ENCODE peak calls at places on chromosomes 11 and 22, in four cellular contexts. F is prostate gland, E is hepatocyte, G is H9. P is an unnamed sample.

GRCh38 chr11:128695539-128696221 is 1.8 kb downstream of the FLI1 start:
- DNase-seq in F (no peak), E (no peak), G (no peak), P (no peak)

GRCh38 chr22:50178471-50178864 is 7.2 kb upstream of the TRABD start:
- DNase-seq in F (no peak), E (no peak), G (no peak), P (no peak)

GRCh38 chr11:94401773-94402265 is 600 bp upstream of the GPR83 start:
- DNase-seq in F (no peak), E (no peak), G (no peak), P (no peak)

GRCh38 chr22:37245740-37246139 is 1.7 kb upstream of the RAC2 start:
- DNase-seq in F (no peak), E (no peak), G (no peak), P (no peak)

GRCh38 chr11:58659404-58659803 is 36.9 kb downstream of the CNTF start:
- DNase-seq in F (no peak), E (peak), G (no peak), P (no peak)

GRCh38 chr11:59283825-59284772 is 71.4 kb upstream of the MPEG1 start:
- DNase-seq in F (peak), E (peak), G (peak), P (no peak)

GRCh38 chr11:62432695-62433094 is 13.9 kb downstream of the SCGB1A1 start:
- DNase-seq in F (no peak), E (no peak), G (no peak), P (no peak)

GRCh38 chr11:57568330-57568766 is 876 bp upstream of the UBE2L6 start:
- DNase-seq in F (no peak), E (peak), G (peak), P (no peak)

GRCh38 chr11:125429174-125429707 is 66.8 kb downstream of the FEZ1 start:
- DNase-seq in F (peak), E (peak), G (peak), P (no peak)

GRCh38 chr11:86710936-86711335 is 38.5 kb upstream of the ME3 start:
- DNase-seq in F (no peak), E (no peak), G (no peak), P (no peak)

GRCh38 chr11:66593650-66594049 is 665 bp downstream of the CCS start:
- DNase-seq in F (no peak), E (no peak), G (no peak), P (no peak)

GRCh38 chr11:66593303-66593635 is 284 bp downstream of the CCS start:
- DNase-seq in F (no peak), E (no peak), G (no peak), P (no peak)

GRCh38 chr11:66591175-66591574 is 1.7 kb downstream of the CCDC87 start:
- DNase-seq in F (no peak), E (no peak), G (no peak), P (no peak)

GRCh38 chr11:66589996-66590675 is 2.7 kb downstream of the CCDC87 start:
- DNase-seq in F (no peak), E (no peak), G (no peak), P (no peak)

DNA sequence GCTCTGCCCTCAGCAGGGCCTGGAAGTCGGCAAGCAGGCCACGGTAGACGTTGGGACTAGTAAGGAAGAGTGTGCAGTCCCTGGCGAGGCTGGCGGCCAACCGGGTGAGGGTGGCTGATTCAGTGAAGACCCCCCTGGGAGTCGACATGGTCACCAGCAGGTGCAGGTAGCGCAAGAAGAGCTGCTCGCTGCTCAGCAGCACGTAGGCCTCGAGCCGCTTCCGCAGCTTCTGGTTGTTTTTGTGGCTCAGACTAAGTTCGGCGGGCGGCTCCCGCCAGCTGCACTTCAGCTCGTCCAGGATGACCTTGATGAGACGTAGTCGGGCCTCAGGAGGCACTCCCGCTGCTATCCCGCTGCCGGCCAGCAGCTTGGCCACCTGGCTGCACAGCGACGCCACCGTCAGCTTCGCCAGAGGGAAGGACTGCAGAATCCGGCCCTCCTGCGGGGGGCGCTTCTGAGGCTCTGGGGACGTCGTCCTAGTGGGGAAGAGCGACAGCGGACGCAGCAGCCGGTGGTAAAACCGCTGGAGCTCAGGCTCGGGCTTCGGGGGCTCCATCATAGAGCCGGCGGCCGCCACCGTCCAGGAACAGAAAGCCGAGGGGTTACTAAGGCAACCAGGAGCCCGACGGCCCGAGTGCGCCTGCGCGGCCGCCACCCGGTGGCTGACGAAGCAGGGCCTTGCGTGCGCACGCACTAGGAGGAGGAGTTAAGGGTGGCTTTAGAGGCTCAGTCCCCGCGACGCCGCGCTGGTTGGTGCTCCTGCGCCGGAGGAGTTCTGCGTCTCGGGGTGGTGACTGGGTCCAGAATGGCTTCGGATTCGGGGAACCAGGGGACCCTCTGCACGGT is at the start of the genes CCDC87 and CCS:
- DNase-seq in F (peak), E (peak), G (peak), P (no peak)
- TF ChIP-seq CTCF in F (peak), E (peak), G (peak), P (peak)

DNA sequence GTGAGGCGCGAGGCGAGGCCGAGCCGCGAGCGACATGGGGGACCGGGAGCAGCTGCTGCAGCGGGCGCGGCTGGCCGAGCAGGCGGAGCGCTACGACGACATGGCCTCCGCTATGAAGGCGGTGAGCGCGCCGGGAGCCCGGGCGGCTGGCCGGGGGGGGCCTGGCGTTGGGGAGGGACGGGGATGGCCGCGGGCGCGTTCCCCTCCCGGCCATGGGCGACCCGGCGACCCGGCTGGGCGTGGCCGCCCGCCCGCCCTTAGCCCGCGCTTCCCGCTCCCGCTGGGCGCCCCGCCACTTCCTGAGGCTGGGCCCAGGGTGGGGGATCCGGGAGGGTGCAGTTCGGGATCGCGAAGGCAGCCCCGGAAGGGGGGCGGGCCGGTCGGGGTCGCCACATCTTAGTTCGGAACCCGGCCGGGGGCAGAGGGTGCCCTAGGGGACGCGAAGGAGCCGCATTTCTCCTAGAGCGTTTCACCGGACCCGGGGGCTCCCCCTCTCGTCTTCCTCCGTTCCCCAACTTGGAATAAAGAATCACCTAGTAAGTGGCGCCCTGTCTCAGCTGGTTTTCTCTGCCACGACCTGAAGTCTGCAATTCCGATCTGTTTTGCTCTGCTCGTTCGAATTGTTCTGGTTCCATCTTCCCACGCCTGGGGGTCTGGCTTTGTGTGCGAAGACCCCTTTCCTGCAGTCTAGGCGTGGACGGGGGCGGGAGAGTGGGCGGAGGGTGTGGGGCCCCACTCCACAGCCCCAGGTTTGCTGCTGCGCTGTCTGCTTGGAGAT is 554 bp downstream of the YWHAH start:
- DNase-seq in F (peak), E (peak), G (no peak), P (no peak)
- TF ChIP-seq CTCF in F (no peak), E (peak), G (peak), P (no peak)

GRCh38 chr11:79694368-79694767 is 253.5 kb upstream of the TENM4 start:
- DNase-seq in F (no peak), E (no peak), G (no peak), P (no peak)

GRCh38 chr11:79702303-79702702 is 261.5 kb upstream of the TENM4 start:
- DNase-seq in F (no peak), E (no peak), G (no peak), P (no peak)

DNA sequence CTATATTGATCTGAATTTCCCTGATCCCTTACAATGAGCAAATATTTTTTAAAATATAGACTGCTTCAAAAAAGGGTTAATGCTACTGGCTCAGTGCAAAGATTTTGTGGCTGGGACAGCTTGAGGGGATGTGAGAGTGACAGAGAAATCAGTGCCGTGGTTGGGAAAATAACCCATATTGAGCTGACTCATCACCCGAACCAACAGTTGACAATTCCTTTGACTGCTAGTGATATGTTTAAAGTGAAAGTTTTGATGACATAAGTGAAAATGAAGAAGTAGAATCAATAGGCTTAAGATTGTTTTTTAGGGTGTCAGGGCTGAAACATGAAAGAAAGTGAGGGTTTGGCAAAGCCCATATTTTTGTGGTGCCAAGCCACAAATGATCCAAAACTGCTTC is 257.1 kb upstream of the TENM4 start:
- DNase-seq in F (no peak), E (no peak), G (no peak), P (no peak)
- TF ChIP-seq CTCF in F (no peak), E (no peak), G (no peak), P (no peak)

DNA sequence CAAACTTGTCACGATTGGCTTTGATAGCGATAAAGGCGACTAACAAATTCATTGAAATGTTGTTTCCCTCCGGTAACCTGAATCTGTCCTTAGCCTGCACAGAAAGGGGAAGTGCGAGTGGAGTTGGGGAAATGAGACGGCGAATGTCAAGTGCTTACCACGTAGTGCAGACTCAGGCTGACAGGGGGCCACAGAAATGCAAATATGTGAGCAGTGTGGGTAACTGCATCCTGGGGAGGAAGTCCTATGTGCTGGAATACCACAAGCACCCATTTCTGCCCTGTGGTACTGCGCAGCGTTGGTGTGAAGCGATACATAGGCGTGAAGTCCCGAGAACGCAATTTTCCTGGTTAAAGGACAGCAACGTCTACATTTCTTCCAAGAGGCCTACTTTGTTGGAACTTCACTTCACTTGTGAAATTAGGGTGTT is 869 bp upstream of the EIF4ENIF1 start:
- DNase-seq in F (peak), E (peak), G (peak), P (no peak)
- TF ChIP-seq CTCF in F (no peak), E (peak), G (no peak), P (peak)

DNA sequence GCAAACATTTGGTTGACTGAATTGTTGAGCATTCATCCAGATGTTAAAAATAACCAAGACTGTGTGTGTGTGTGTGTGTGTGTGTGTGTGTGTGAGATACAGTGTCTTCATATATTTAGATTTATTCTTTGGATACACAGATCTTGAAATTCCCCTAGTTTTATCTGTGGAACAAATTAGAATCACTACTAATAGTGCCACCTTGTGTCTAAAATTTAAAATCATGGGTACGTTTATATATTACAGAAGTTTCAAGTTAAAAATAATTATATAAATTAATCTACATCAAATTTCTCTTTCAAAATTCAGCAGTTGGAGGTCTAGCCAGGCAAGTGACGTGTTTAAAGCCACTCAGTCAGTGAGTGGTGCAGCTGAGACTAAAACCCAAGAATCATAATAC is 1566.2 kb upstream of the TENM4 start:
- DNase-seq in F (no peak), E (peak), G (no peak), P (no peak)
- TF ChIP-seq CTCF in F (no peak), E (peak), G (no peak), P (no peak)

DNA sequence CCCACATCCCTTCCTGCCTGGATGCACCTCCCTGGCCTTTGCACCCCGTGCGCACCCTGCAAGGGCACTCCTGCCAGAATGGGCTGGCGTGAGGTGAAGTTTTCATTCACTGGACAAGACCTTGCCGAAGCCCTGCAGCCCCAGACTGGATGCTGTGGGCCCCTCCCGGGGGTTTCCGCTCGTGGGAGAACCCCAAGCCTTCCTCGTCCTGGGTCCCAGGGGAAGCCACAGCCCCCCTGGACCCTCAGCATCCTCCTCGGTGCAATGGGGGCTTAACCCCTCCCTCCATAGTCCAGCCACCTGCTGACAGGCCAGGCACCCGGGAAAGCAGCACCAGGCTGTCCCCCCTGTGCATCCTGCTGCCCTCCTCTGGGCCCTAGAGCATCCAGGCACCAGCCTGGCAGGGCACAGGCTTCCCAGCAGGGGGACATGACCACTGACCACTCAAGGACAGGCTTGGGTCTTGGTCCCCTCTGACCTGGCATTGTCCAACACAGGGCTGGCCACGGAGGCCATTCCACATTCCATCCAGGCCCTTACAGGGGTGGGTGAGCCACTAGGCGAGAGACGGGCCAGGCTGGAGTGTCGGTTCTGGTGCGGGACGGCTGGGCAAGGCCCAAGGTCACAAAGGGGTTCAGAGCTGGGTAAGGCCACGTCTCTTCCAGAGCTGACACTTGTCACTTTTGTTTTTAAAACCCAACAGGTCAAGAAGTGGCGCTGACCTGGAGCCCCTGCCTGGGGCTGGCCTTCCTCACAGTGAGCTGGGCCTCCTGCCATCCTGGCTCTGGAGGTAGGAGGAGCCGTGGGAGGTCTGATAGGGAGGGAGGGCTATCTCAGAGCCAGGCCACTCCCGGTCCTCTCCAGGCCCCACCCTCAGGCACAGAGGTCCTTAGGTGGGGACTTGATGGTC is 41.5 kb upstream of the PPARA start:
- DNase-seq in F (no peak), E (peak), G (peak), P (no peak)
- TF ChIP-seq CTCF in F (no peak), E (no peak), G (no peak), P (no peak)

GRCh38 chr11:34564406-34564805 is 50.8 kb upstream of the ELF5 start:
- DNase-seq in F (no peak), E (no peak), G (peak), P (no peak)

GRCh38 chr11:34564807-34565241 is 51.2 kb upstream of the ELF5 start:
- DNase-seq in F (peak), E (no peak), G (peak), P (no peak)

GRCh38 chr11:34566209-34566551 is 52.6 kb upstream of the ELF5 start:
- DNase-seq in F (no peak), E (no peak), G (no peak), P (no peak)

GRCh38 chr11:34566736-34567135 is 53.1 kb upstream of the ELF5 start:
- DNase-seq in F (no peak), E (no peak), G (no peak), P (no peak)

GRCh38 chr11:34565417-34566208 is 52.0 kb upstream of the ELF5 start:
- DNase-seq in F (no peak), E (no peak), G (peak), P (no peak)
- TF ChIP-seq CTCF in F (no peak), E (peak), G (peak), P (peak)

GRCh38 chr11:32072872-32073661 is 17.8 kb upstream of the RCN1 start:
- DNase-seq in F (no peak), E (no peak), G (peak), P (no peak)

GRCh38 chr11:32069361-32070058 is 21.4 kb upstream of the RCN1 start:
- DNase-seq in F (no peak), E (no peak), G (no peak), P (no peak)

GRCh38 chr11:32068134-32068533 is 22.7 kb upstream of the RCN1 start:
- DNase-seq in F (no peak), E (peak), G (no peak), P (no peak)

GRCh38 chr11:32070707-32071106 is 20.2 kb upstream of the RCN1 start:
- DNase-seq in F (no peak), E (no peak), G (no peak), P (no peak)

GRCh38 chr11:32071811-32072210 is 19.1 kb upstream of the RCN1 start:
- DNase-seq in F (no peak), E (peak), G (peak), P (no peak)
- TF ChIP-seq CTCF in F (no peak), E (peak), G (peak), P (peak)

DNA sequence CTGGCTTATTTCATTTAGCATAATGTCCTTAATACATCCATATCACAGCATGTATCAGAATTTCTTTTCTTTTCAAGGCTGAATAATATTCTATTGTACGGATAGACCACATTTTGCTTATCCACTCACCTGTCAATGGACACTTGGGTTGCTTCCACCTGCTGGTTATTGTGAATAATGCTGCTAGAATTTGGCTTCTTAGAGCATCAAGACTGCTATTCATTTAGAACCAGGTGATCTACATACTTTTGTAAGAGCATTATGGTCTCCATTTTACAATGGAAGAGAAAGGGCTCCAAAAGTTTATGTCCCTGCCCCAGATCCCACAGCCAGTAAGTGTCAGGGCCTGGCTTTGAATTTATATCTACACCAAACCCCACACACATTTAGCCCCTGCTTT is 100.7 kb upstream of the CD82 start:
- DNase-seq in F (no peak), E (no peak), G (no peak), P (no peak)
- TF ChIP-seq CTCF in F (no peak), E (no peak), G (peak), P (no peak)

P was measured in AG04449.